ENCODE peak calls at places on chromosomes 16 and 17, in six cellular contexts. E is CD8-positive, alpha-beta T cell; R is astrocyte of the spinal cord; M is GM12865; G is fibroblast of mammary gland; Y is LNCaP clone FGC. U is an unnamed sample.

GRCh38 chr16:49484454-49484853 is 110.8 kb downstream of the C16orf78 start:
- DNase-seq in E (no peak), R (no peak), M (no peak), G (peak), Y (peak), U (no peak)

GRCh38 chr16:14303654-14304394 is 232.7 kb downstream of the MRTFB start:
- DNase-seq in E (no peak), R (no peak), M (peak), G (no peak), Y (no peak), U (no peak)

GRCh38 chr17:28350271-28350670 is 7.1 kb downstream of the POLDIP2 start:
- DNase-seq in E (no peak), R (no peak), M (no peak), G (no peak), Y (no peak), U (no peak)

GRCh38 chr16:74025-74424 is 1.6 kb upstream of the RHBDF1 start:
- DNase-seq in E (no peak), R (no peak), M (no peak), G (no peak), Y (no peak), U (no peak)

GRCh38 chr16:80580109-80580832 is 39.5 kb downstream of the DYNLRB2 start:
- DNase-seq in E (peak), R (peak), M (peak), G (peak), Y (no peak), U (no peak)

GRCh38 chr17:4498461-4499397 is at the start of gene SPNS2:
- DNase-seq in E (peak), R (no peak), M (peak), G (peak), Y (no peak), U (no peak)

GRCh38 chr16:68936729-68937631 is 93.6 kb downstream of the TANGO6 start:
- DNase-seq in E (no peak), R (peak), M (peak), G (peak), Y (no peak), U (no peak)

GRCh38 chr16:11587643-11588247 is 1.0 kb upstream of the LITAF start:
- DNase-seq in E (no peak), R (no peak), M (no peak), G (no peak), Y (no peak), U (no peak)

GRCh38 chr17:4519361-4519788 is 20.7 kb downstream of the SPNS2 start:
- DNase-seq in E (no peak), R (no peak), M (no peak), G (no peak), Y (no peak), U (no peak)

GRCh38 chr16:53022374-53022773 is 30.3 kb downstream of the CHD9NB start:
- DNase-seq in E (no peak), R (peak), M (peak), G (peak), Y (peak), U (peak)

GRCh38 chr16:17633146-17633966 is 162.6 kb upstream of the XYLT1 start:
- DNase-seq in E (no peak), R (no peak), M (no peak), G (peak), Y (no peak), U (no peak)

GRCh38 chr17:80253631-80254395 is 6.8 kb upstream of the RNF213 start:
- DNase-seq in E (no peak), R (no peak), M (no peak), G (no peak), Y (no peak), U (no peak)

GRCh38 chr17:39069114-39069756 is 82.2 kb downstream of the PLXDC1 start:
- DNase-seq in E (peak), R (peak), M (peak), G (peak), Y (no peak), U (peak)

GRCh38 chr16:3465911-3466584 is 22.6 kb downstream of the NAA60 start:
- DNase-seq in E (no peak), R (no peak), M (no peak), G (no peak), Y (no peak), U (no peak)

GRCh38 chr17:41824086-41824485 is 11.3 kb downstream of the FKBP10 start:
- DNase-seq in E (no peak), R (no peak), M (no peak), G (peak), Y (no peak), U (peak)

GRCh38 chr17:29078183-29079045 is 35.5 kb downstream of the PIPOX start:
- DNase-seq in E (no peak), R (peak), M (no peak), G (peak), Y (no peak), U (no peak)

GRCh38 chr17:77304051-77304745 is 163.4 kb downstream of the SEC14L1 start:
- DNase-seq in E (no peak), R (peak), M (no peak), G (no peak), Y (no peak), U (no peak)

GRCh38 chr17:63196772-63197335 is 230.8 kb downstream of the TANC2 start:
- DNase-seq in E (no peak), R (no peak), M (no peak), G (no peak), Y (no peak), U (no peak)

GRCh38 chr17:15456972-15457722 is 10.3 kb downstream of the CDRT4 start:
- DNase-seq in E (no peak), R (peak), M (no peak), G (peak), Y (no peak), U (peak)

GRCh38 chr16:89401641-89402445 is 88.5 kb downstream of the ANKRD11 start:
- DNase-seq in E (no peak), R (peak), M (no peak), G (peak), Y (no peak), U (peak)

GRCh38 chr17:80252871-80253270 is 7.8 kb upstream of the RNF213 start:
- DNase-seq in E (peak), R (no peak), M (peak), G (no peak), Y (no peak), U (no peak)

GRCh38 chr17:48351916-48352332 is 78.1 kb downstream of the SKAP1 start:
- DNase-seq in E (no peak), R (peak), M (peak), G (peak), Y (no peak), U (peak)

GRCh38 chr17:35291802-35292201 is 48.9 kb downstream of the SLFN5 start:
- DNase-seq in E (no peak), R (peak), M (no peak), G (peak), Y (no peak), U (peak)

GRCh38 chr17:9018731-9019130 is 2.6 kb upstream of the NTN1 start:
- DNase-seq in E (no peak), R (no peak), M (no peak), G (no peak), Y (no peak), U (no peak)

GRCh38 chr17:55664287-55664686 is 58.4 kb downstream of the TMEM100 start:
- DNase-seq in E (no peak), R (no peak), M (peak), G (no peak), Y (no peak), U (no peak)

GRCh38 chr16:242281-242680 is 7.7 kb downstream of the FAM234A start:
- DNase-seq in E (no peak), R (no peak), M (no peak), G (no peak), Y (no peak), U (no peak)

GRCh38 chr16:13436641-13437423 is 483.1 kb upstream of the ERCC4 start:
- DNase-seq in E (no peak), R (peak), M (peak), G (peak), Y (no peak), U (no peak)

GRCh38 chr17:73646409-73647305 is 2.4 kb upstream of the SDK2 start:
- DNase-seq in E (peak), R (no peak), M (peak), G (peak), Y (no peak), U (no peak)

GRCh38 chr17:75588546-75589016 is 981 bp downstream of the MYO15B start:
- DNase-seq in E (no peak), R (no peak), M (peak), G (no peak), Y (no peak), U (no peak)

GRCh38 chr17:49832840-49833599 is 14.8 kb downstream of the TAC4 start:
- DNase-seq in E (no peak), R (no peak), M (no peak), G (no peak), Y (no peak), U (no peak)

GRCh38 chr17:29400818-29401217 is 10.7 kb downstream of the TAOK1 start:
- DNase-seq in E (no peak), R (no peak), M (no peak), G (no peak), Y (no peak), U (no peak)

GRCh38 chr17:42289863-42290165 is 1.5 kb downstream of the STAT5A start:
- DNase-seq in E (peak), R (no peak), M (no peak), G (no peak), Y (no peak), U (no peak)

GRCh38 chr17:63494300-63494928 is 17.6 kb downstream of the ACE start:
- DNase-seq in E (no peak), R (no peak), M (no peak), G (peak), Y (no peak), U (no peak)

GRCh38 chr17:81641825-81642489 is 5.0 kb downstream of the TSPAN10 start:
- DNase-seq in E (no peak), R (peak), M (no peak), G (peak), Y (no peak), U (no peak)

GRCh38 chr16:15141586-15141985 is 47.5 kb upstream of the RRN3 start:
- DNase-seq in E (no peak), R (no peak), M (no peak), G (no peak), Y (no peak), U (no peak)

GRCh38 chr17:79975498-79976134 is 60.1 kb downstream of the TBC1D16 start:
- DNase-seq in E (no peak), R (no peak), M (no peak), G (no peak), Y (no peak), U (no peak)